ENCODE peak calls at places on chromosomes 1 and 21, in ten cellular contexts. D is stomach; H is stimulated activated CD4-positive, alpha-beta T cell treated with anti-CD3 and anti-CD28 coated beads, TNF-alpha, amount 100 ng/mL, for 1 hour; V is EL; W is mesenchymal stem cell; Q is WERI-Rb-1; L is stromal cell of bone marrow; B is ecto neural progenitor cell; U is NCI-H510A treated with DMSO at 0.1 percent for 48 hours; K is NCI-H1436. X is an unnamed sample.

GRCh38 chr1:201648911-201649775 is 110.2 kb downstream of the NAV1 start:
- DNase-seq in H (no peak), D (peak), V (peak), B (peak), U (peak), K (no peak), Q (peak), L (no peak), W (peak), X (no peak)

GRCh38 chr1:16430598-16430997 is 6.6 kb downstream of the SPATA21 start:
- DNase-seq in L (no peak), K (no peak), W (no peak), V (peak), Q (no peak), H (no peak), D (no peak), U (peak), B (no peak), X (no peak)

GRCh38 chr1:107138166-107138565 is 2.7 kb upstream of the NTNG1 start:
- DNase-seq in L (no peak), W (no peak), H (no peak), U (no peak), Q (no peak), V (peak), D (no peak), K (no peak), B (no peak), X (no peak)

GRCh38 chr21:45877821-45878469 is 103.6 kb upstream of the COL6A1 start:
- DNase-seq in D (no peak), L (no peak), H (no peak), W (no peak), V (peak), U (no peak), Q (no peak), B (no peak), K (no peak), X (peak)

GRCh38 chr1:245987222-245987545 is 519.9 kb downstream of the SMYD3 start:
- DNase-seq in L (no peak), D (no peak), H (no peak), K (no peak), U (no peak), W (no peak), Q (no peak), V (no peak), B (no peak), X (no peak)

GRCh38 chr1:237029240-237029639 is 12.7 kb upstream of the RYR2 start:
- DNase-seq in Q (no peak), U (no peak), W (no peak), L (no peak), V (no peak), K (no peak), D (no peak), H (no peak), B (no peak), X (no peak)

GRCh38 chr1:204417231-204417997 is 5.8 kb upstream of the PPP1R15B start:
- DNase-seq in U (no peak), Q (peak), D (peak), H (no peak), L (peak), V (peak), W (peak), B (no peak), K (no peak), X (peak)

GRCh38 chr1:34696230-34696629 is 58.6 kb upstream of the GJB5 start:
- DNase-seq in U (no peak), V (peak), B (no peak), D (no peak), W (no peak), K (no peak), Q (no peak), H (no peak), L (no peak), X (peak)

GRCh38 chr1:42957880-42958487 is 684 bp downstream of the SLC2A1 start:
- DNase-seq in W (peak), K (peak), V (peak), Q (peak), H (peak), B (peak), U (peak), L (no peak), D (peak), X (peak)

GRCh38 chr1:166682588-166682987 is 156.7 kb upstream of the POGK start:
- DNase-seq in Q (no peak), U (no peak), K (no peak), V (no peak), B (no peak), L (no peak), D (no peak), H (no peak), W (no peak), X (no peak)